ENCODE peak calls at places on chromosome 21, in five cellular contexts. Y is upper lobe of left lung, R is heart left ventricle, J is pancreas, O is GM10248. F is an unnamed sample.

GRCh38 chr21:14259669-14260458 is 43.9 kb downstream of the RBM11 start:
- DNase-seq in R (no peak), O (peak), J (no peak), Y (no peak), F (peak)

GRCh38 chr21:28669331-28669730 is 323.3 kb downstream of the LTN1 start:
- DNase-seq in O (no peak), R (no peak), J (no peak), Y (no peak), F (no peak)

GRCh38 chr21:38916214-38916964 is 110.7 kb downstream of the ETS2 start:
- DNase-seq in O (no peak), J (no peak), R (no peak), Y (no peak), F (no peak)

GRCh38 chr21:46054447-46054846 is 43.5 kb upstream of the COL6A2 start:
- DNase-seq in Y (no peak), O (no peak), J (no peak), R (no peak), F (no peak)

GRCh38 chr21:26939532-26940181 is 27.2 kb downstream of the ADAMTS5 start:
- DNase-seq in Y (no peak), J (peak), O (no peak), R (no peak), F (no peak)

GRCh38 chr21:15054089-15054488 is 10.7 kb downstream of the NRIP1 start:
- DNase-seq in R (no peak), Y (no peak), O (no peak), J (no peak), F (no peak)

GRCh38 chr21:26453258-26453657 is 119.8 kb downstream of the CYYR1 start:
- DNase-seq in J (no peak), O (no peak), R (no peak), Y (no peak), F (no peak)

GRCh38 chr21:29334717-29335428 is 36.2 kb downstream of the BACH1 start:
- DNase-seq in O (no peak), J (no peak), Y (peak), R (no peak), F (no peak)

GRCh38 chr21:38729745-38730401 is 75.9 kb upstream of the ETS2 start:
- DNase-seq in J (no peak), R (no peak), Y (no peak), O (no peak), F (no peak)

DNA sequence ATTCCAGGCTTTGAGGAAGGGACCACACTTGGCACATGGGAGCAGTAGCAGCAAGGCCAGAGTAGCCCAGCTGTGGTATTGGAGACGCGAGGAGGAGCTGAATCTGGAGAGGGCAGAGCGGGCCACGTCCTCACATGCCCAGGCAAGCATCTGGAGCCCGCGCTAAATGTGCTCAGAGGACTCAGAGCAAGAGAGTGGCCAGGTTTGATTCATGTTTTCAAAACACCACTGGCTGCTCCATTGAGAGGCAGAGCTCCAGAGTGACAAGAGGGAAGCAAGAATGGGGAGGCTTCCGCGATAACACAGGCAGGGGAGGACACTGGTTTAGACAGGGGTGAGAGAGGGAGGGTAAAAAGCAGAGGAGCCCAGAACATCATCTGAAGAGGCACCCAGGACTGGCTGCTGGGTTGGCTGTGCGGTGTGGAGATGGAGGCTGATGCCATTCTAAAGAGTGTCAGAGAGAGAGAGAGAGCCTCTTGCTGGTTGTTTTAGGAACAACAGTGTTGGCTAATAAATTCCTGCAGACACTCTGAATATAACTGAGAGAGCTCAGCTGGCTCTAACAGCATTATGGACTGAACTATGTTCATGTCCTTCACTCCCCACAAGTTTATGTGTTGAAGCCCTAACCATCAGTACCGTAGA is 32.3 kb downstream of the RCAN1 start:
- DNase-seq in O (peak), R (peak), Y (no peak), J (no peak), F (no peak)
- TF ChIP-seq CTCF in O (peak), R (peak), Y (peak), J (no peak), F (no peak)

DNA sequence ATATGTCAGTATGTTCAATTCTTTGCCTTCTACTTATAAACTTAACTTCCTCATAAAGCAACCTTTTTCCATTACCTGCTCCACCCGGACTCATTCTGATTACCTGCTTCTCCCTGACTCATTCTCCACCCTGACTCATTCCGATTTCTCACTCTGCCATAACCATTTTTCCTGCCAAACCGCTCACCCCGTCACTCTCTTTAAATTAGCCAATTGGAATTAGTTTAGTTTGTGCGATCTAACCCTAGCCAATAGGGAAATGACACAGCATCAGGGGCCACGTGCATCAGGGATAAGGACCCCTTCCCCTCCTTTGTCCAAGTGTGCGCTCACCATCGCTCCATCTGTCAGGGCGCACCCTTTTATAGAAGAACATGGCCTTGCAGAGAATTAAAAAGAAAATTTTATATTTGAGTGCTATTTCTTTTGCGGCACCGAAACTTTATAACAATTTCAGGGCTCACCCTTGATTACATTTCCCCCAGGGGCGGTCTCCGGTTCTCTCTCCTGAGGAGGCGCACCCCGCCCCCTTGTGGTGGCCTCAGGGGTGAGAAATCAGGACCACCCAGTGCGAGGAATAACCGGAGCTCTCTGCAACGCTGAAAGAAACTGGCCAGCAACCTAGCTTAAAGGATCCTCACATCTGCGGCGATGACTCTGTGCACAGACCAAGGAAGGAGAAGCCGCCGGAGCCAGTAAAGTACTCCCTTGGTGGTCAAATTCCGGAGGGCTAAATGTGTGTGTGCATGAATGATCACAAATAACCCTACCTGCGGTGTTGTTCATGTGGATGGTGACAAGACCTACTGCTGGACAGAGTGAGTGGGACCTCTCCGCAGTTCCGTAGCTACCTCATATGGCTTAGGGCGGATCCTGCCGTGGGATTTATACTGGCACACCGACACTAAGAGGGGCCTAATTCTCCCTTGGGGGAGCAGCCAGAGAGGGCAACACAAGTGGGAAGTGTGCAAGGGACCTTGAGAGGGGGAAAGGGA is 30.3 kb upstream of the CBR3 start:
- DNase-seq in J (peak), O (no peak), R (peak), Y (no peak), F (no peak)
- TF ChIP-seq CTCF in J (peak), O (peak), R (peak), Y (no peak), F (peak)

GRCh38 chr21:32574946-32575925 is 10.1 kb downstream of the TCP10L start:
- DNase-seq in Y (no peak), R (no peak), J (no peak), O (no peak), F (no peak)

GRCh38 chr21:32576011-32576410 is 9.3 kb downstream of the TCP10L start:
- DNase-seq in R (no peak), J (no peak), Y (no peak), O (no peak), F (no peak)

GRCh38 chr21:32580949-32581348 is 4.4 kb downstream of the TCP10L start:
- DNase-seq in Y (no peak), J (no peak), O (no peak), R (no peak), F (no peak)

GRCh38 chr21:32581732-32582131 is 3.6 kb downstream of the TCP10L start:
- DNase-seq in Y (no peak), J (no peak), R (no peak), O (no peak), F (no peak)

DNA sequence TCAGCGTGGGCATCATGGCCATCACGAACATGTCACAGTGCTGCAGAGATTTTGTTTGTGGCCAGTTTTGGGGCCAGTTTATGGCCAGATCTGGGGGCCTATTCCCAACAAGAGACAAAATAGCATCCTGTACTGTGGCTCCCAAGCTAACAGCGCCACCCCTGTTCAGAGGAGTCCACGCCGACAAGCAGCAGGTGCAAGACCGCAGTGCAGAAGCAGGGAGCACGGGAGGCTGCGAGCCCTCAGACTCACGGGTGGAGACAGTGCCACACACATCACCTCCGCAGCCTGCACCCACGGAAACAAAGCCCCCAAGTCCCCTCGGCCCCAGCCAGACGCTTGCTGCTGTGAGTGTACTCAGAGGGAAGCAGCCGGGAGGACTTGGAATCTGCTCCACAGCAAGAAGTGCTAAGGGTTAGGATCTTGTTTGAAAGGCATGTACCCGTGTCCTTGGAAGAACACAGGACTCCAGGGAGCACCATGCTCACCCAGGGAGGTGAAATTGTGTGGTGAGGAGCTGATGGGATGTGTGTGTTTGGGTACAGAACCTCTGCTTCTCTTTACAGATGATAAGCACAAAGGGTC is 7.1 kb downstream of the TCP10L start:
- DNase-seq in J (no peak), Y (no peak), R (no peak), O (no peak), F (no peak)
- TF ChIP-seq CTCF in J (no peak), Y (no peak), R (peak), O (peak), F (peak)

DNA sequence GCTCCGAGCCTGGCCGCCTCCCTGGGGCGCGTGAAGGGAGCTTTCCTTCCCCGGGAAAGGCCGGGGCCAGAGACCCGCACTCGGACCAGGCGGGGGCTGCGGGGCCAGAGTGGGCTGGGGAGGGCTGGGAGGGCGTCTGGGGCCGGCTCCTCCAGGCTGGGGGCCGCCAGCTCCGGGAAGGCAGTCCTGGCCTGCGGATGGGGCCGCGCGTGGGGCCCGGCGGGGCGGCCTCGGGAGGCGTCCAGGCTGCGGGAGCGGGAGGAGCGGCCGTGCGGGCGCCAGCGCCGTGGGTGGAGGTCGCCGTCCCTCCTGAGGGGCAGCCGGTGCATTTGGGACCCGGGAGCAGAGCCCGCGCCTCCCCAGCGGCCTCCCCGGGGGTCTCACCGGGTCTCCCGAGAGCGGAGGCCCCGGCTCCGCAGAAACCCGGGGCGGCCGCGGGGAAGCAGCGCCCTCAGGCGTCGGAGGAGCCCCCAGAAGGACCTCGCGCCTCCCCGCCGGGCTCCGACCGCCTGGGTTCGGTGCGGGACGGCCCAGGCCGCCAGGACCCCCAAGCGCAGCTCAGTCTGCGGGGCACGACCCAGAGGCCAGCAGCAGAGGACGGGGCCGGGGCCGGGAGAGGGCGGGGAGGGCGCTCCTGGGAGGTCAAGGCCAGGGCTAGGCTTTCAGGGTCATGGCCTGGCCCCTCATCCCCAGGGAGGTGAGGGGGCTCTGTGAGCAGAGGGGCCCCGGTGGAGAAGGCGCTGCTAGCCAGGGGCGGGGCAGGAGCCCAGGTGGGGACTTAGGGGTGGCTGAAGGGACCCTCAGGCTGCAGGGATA is 7.3 kb upstream of the SLX9 start:
- DNase-seq in R (peak), J (no peak), Y (peak), O (peak), F (peak)
- TF ChIP-seq CTCF in R (peak), J (peak), Y (peak), O (peak), F (peak)

DNA sequence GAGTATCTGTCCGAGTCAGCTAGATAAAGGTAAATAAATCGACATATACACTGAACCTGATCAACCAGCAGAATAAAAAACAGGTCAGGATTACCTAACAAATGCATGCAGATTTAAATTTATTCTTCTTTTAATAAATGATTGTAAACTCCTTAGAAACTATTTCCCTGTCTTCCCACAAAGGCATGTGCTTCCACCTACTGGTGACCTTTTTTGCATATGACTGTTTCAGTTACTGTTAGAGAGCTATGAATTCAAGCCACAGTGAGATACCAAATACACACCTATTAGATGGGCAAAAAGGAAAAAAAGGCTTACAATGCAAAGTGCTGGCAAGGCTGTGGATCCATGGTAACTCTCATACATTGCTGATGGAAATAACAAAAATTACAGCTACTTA is 957.4 kb upstream of the NCAM2 start:
- DNase-seq in O (no peak), J (no peak), R (no peak), Y (no peak), F (no peak)
- TF ChIP-seq CTCF in O (no peak), J (peak), R (peak), Y (no peak), F (peak)

GRCh38 chr21:19986396-19986795 is 1011.8 kb upstream of the NCAM2 start:
- DNase-seq in J (no peak), Y (no peak), R (no peak), O (no peak), F (no peak)

GRCh38 chr21:19987671-19988070 is 1010.5 kb upstream of the NCAM2 start:
- DNase-seq in R (no peak), Y (no peak), J (no peak), O (no peak), F (no peak)

DNA sequence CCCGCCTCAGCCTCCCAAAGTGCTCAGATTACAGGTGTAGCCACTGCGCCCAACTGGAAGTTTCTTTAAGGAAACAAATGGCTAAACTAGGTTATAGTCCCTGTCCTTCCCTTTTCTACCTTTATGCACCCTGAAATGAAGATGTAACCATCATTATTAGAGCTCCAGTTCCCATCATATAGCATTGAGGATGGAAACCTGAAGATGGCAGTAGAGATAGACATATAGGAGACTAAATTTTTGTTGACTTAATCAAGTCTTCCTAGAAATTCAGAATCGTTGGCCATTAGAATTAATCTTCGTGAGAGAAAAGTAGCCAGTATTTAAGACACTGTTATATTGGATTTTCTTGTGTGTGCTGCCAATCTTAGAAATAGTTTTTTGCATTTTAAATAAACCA is 1016.3 kb upstream of the NCAM2 start:
- DNase-seq in R (no peak), O (no peak), J (no peak), Y (no peak), F (no peak)
- TF ChIP-seq CTCF in R (no peak), O (no peak), J (no peak), Y (no peak), F (peak)

DNA sequence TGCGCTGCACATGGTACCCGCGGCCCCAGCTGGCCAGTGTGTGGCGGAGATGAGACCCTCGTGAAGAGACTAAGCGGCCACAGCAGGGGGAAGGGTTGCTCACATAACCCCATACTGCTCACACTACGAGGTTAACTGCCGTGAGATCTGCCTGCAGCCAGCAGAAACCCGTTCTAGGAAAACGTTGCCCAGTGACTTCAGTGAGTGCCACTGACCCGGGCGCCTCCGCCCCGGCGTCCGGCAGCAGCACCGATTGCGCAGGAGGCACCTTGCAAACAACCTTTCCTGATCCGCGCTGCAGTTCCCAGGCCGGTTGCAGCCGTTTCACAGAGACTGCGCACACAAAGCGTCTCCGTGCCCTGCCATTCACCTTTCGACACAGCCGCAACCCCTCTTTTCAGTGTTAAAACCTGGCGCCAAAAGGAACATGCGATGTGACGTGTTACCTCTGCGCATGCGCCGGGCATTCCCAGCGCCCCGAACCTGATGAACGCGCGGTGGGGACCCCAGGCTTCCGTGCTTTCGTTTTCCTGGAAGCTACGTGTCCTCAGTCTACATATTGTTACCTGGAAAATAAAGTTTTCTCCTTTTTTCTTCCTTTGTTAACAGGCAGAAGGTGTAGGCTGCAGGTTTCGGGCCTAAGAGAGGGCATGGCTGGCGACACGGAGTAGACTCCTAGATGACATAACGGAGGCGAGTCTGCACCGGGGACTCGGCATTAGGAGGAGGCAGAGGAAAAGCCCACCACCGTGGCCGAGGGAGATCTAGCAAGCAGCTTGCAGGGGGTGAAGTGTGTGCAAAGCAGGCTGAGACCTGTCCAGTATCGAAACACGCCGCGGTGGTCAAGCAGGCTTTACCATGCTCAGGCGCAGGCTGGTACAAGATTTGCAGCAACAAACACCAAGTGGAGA is 8.9 kb downstream of the VPS26C start:
- DNase-seq in Y (peak), R (peak), O (peak), J (peak), F (no peak)
- TF ChIP-seq CTCF in Y (no peak), R (no peak), O (no peak), J (no peak), F (no peak)

GRCh38 chr21:22575165-22575584 is 1577.0 kb downstream of the NCAM2 start:
- DNase-seq in J (no peak), R (no peak), O (no peak), Y (no peak), F (no peak)
- TF ChIP-seq CTCF in J (no peak), R (no peak), O (no peak), Y (no peak), F (peak)

DNA sequence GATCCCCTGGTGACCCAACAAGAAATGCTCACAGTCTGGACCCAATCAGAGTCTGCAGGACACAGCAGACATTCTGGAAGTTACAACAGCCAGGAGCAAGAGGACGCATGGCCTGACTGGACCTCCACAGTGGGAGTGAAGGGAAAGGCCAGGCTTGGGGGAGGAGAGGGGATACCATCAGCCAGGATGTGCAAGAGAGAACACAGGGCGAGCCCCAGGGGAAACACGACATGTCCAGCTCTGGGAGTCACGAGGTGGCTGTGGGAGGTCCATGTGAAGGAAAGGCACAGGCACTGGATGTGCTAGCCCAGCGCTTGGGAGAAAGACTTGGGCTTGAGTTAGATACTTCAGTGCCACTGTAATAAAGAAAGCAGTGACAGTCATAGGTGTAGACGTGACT is 87.3 kb downstream of the HSF2BP start:
- DNase-seq in Y (no peak), J (no peak), O (no peak), R (no peak), F (no peak)
- TF ChIP-seq CTCF in Y (no peak), J (no peak), O (no peak), R (no peak), F (no peak)